ENCODE peak calls at places on chromosomes 2 and 18, in ten cellular contexts. One of them, this sample, is unnamed.

GRCh38 chr18:73943763-73944162 is 203.9 kb downstream of the FBXO15 start:
- DNase-seq in GM12878: no peak
- DNase-seq in HFF-Myc: no peak
- DNase-seq in astrocyte of the cerebellum: no peak
- DNase-seq in astrocyte of the spinal cord: no peak
- DNase-seq in HCT116: no peak
- DNase-seq in adipocyte: no peak
- DNase-seq in lower leg skin: no peak
- DNase-seq in uterus: no peak
- DNase-seq in WERI-Rb-1: no peak
- DNase-seq in this sample: no peak

GRCh38 chr2:38167968-38168350 is 92.0 kb upstream of the CYP1B1 start:
- DNase-seq in adipocyte: no peak
- DNase-seq in astrocyte of the spinal cord: no peak
- DNase-seq in astrocyte of the cerebellum: no peak
- DNase-seq in HFF-Myc: no peak
- DNase-seq in lower leg skin: no peak
- DNase-seq in HCT116: no peak
- DNase-seq in uterus: peak
- DNase-seq in WERI-Rb-1: no peak
- DNase-seq in GM12878: no peak
- DNase-seq in this sample: no peak

GRCh38 chr2:166805753-166806152 is 82.5 kb upstream of the XIRP2 start:
- DNase-seq in astrocyte of the spinal cord: no peak
- DNase-seq in HFF-Myc: no peak
- DNase-seq in WERI-Rb-1: no peak
- DNase-seq in adipocyte: no peak
- DNase-seq in uterus: no peak
- DNase-seq in GM12878: no peak
- DNase-seq in HCT116: no peak
- DNase-seq in lower leg skin: no peak
- DNase-seq in astrocyte of the cerebellum: no peak
- DNase-seq in this sample: no peak

GRCh38 chr2:124776332-124776731 is 751.2 kb downstream of the CNTNAP5 start:
- DNase-seq in GM12878: no peak
- DNase-seq in WERI-Rb-1: no peak
- DNase-seq in lower leg skin: no peak
- DNase-seq in uterus: no peak
- DNase-seq in astrocyte of the cerebellum: no peak
- DNase-seq in astrocyte of the spinal cord: no peak
- DNase-seq in adipocyte: no peak
- DNase-seq in HCT116: no peak
- DNase-seq in HFF-Myc: no peak
- DNase-seq in this sample: no peak

GRCh38 chr2:29895296-29895695 is 26.1 kb downstream of the ALK start:
- DNase-seq in HCT116: no peak
- DNase-seq in uterus: no peak
- DNase-seq in HFF-Myc: no peak
- DNase-seq in astrocyte of the spinal cord: peak
- DNase-seq in WERI-Rb-1: peak
- DNase-seq in lower leg skin: no peak
- DNase-seq in adipocyte: no peak
- DNase-seq in astrocyte of the cerebellum: peak
- DNase-seq in GM12878: no peak
- DNase-seq in this sample: no peak

GRCh38 chr2:70431948-70432347 is 121.7 kb downstream of the TGFA start:
- DNase-seq in GM12878: no peak
- DNase-seq in adipocyte: no peak
- DNase-seq in lower leg skin: no peak
- DNase-seq in HFF-Myc: no peak
- DNase-seq in WERI-Rb-1: no peak
- DNase-seq in astrocyte of the spinal cord: no peak
- DNase-seq in HCT116: peak
- DNase-seq in astrocyte of the cerebellum: no peak
- DNase-seq in uterus: no peak
- DNase-seq in this sample: no peak

GRCh38 chr2:204114294-204114693 is 177.7 kb downstream of the ICOS start:
- DNase-seq in HFF-Myc: no peak
- DNase-seq in GM12878: no peak
- DNase-seq in lower leg skin: no peak
- DNase-seq in astrocyte of the spinal cord: no peak
- DNase-seq in astrocyte of the cerebellum: no peak
- DNase-seq in adipocyte: no peak
- DNase-seq in uterus: no peak
- DNase-seq in HCT116: no peak
- DNase-seq in WERI-Rb-1: no peak
- DNase-seq in this sample: no peak

GRCh38 chr2:237732790-237733349 is 65.7 kb upstream of the RBM44 start:
- DNase-seq in astrocyte of the spinal cord: no peak
- DNase-seq in WERI-Rb-1: no peak
- DNase-seq in GM12878: no peak
- DNase-seq in lower leg skin: no peak
- DNase-seq in adipocyte: peak
- DNase-seq in HFF-Myc: no peak
- DNase-seq in uterus: no peak
- DNase-seq in HCT116: no peak
- DNase-seq in astrocyte of the cerebellum: no peak
- DNase-seq in this sample: no peak

GRCh38 chr18:59021500-59021899 is 118.2 kb upstream of the SEC11C start:
- DNase-seq in adipocyte: peak
- DNase-seq in HFF-Myc: no peak
- DNase-seq in uterus: no peak
- DNase-seq in astrocyte of the cerebellum: no peak
- DNase-seq in astrocyte of the spinal cord: no peak
- DNase-seq in WERI-Rb-1: peak
- DNase-seq in HCT116: no peak
- DNase-seq in GM12878: no peak
- DNase-seq in lower leg skin: peak
- DNase-seq in this sample: no peak

GRCh38 chr18:3447895-3448844 is 1.8 kb upstream of the TGIF1 start:
- DNase-seq in uterus: peak
- DNase-seq in astrocyte of the spinal cord: peak
- DNase-seq in HCT116: peak
- DNase-seq in GM12878: peak
- DNase-seq in HFF-Myc: peak
- DNase-seq in WERI-Rb-1: peak
- DNase-seq in astrocyte of the cerebellum: peak
- DNase-seq in adipocyte: peak
- DNase-seq in lower leg skin: peak
- DNase-seq in this sample: peak

GRCh38 chr2:224248944-224249371 is 152.9 kb downstream of the FAM124B start:
- DNase-seq in WERI-Rb-1: no peak
- DNase-seq in HCT116: no peak
- DNase-seq in astrocyte of the cerebellum: no peak
- DNase-seq in HFF-Myc: no peak
- DNase-seq in GM12878: no peak
- DNase-seq in astrocyte of the spinal cord: no peak
- DNase-seq in adipocyte: peak
- DNase-seq in lower leg skin: no peak
- DNase-seq in uterus: no peak
- DNase-seq in this sample: no peak
- H3K4me3 ChIP-seq in WERI-Rb-1: no peak
- H3K4me3 ChIP-seq in HCT116: no peak
- H3K4me3 ChIP-seq in astrocyte of the cerebellum: no peak
- H3K4me3 ChIP-seq in HFF-Myc: no peak
- H3K4me3 ChIP-seq in GM12878: no peak
- H3K4me3 ChIP-seq in astrocyte of the spinal cord: no peak
- H3K4me3 ChIP-seq in adipocyte: no peak
- H3K4me3 ChIP-seq in lower leg skin: no peak
- H3K4me3 ChIP-seq in uterus: no peak
- H3K4me3 ChIP-seq in this sample: no peak

DNA sequence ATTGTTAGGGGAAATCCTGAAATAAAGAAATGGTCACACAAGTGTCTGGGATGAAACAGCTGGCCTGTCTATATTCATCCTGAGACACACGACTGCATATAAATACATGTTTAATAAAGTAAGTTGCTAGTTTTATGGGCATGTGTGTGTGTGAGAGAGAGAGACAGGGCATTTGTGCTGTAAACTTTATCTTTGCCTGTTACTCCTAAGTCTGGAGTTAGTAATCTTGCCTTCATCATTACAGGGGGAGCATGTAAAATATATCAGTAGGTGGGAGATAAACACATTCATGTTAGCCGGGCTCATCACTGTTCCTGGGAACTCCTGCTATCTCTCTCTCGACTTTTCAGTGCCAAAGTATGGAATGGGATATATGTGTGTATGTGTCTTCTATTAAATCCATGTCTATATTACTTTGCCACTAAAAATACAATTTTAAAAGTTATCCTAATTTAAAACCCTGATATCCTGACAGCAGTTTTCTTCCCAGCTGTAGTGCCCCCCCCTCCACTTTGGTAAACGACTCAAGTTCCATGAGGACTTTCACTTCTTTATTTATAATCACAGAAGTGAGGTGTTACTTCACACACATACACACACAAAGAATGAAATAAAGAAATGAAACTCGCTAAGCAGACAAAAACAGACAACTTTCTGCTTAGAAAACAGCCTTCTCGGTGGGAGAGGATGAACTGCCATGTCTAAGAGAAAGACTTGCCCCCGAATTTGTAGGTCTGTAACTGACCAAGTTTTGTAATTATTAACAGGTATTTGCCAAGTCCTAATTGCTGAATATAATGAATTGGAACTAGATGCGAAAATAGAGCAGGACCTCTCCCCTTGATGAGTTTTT is 949 bp downstream of the ZEB2 start:
- DNase-seq in uterus: no peak
- DNase-seq in lower leg skin: no peak
- DNase-seq in HFF-Myc: no peak
- DNase-seq in adipocyte: peak
- DNase-seq in WERI-Rb-1: no peak
- DNase-seq in HCT116: no peak
- DNase-seq in astrocyte of the cerebellum: no peak
- DNase-seq in GM12878: peak
- DNase-seq in astrocyte of the spinal cord: peak
- DNase-seq in this sample: no peak
- H3K4me3 ChIP-seq in uterus: peak
- H3K4me3 ChIP-seq in lower leg skin: peak
- H3K4me3 ChIP-seq in HFF-Myc: peak
- H3K4me3 ChIP-seq in adipocyte: peak
- H3K4me3 ChIP-seq in WERI-Rb-1: peak
- H3K4me3 ChIP-seq in HCT116: peak
- H3K4me3 ChIP-seq in astrocyte of the cerebellum: peak
- H3K4me3 ChIP-seq in GM12878: peak
- H3K4me3 ChIP-seq in astrocyte of the spinal cord: peak
- H3K4me3 ChIP-seq in this sample: no peak

GRCh38 chr18:47975701-47976100 is 45.2 kb upstream of the SMAD2 start:
- DNase-seq in HCT116: no peak
- DNase-seq in adipocyte: no peak
- DNase-seq in WERI-Rb-1: no peak
- DNase-seq in uterus: no peak
- DNase-seq in HFF-Myc: no peak
- DNase-seq in astrocyte of the cerebellum: no peak
- DNase-seq in GM12878: no peak
- DNase-seq in astrocyte of the spinal cord: no peak
- DNase-seq in lower leg skin: no peak
- DNase-seq in this sample: no peak
- H3K4me3 ChIP-seq in HCT116: no peak
- H3K4me3 ChIP-seq in adipocyte: no peak
- H3K4me3 ChIP-seq in WERI-Rb-1: no peak
- H3K4me3 ChIP-seq in uterus: no peak
- H3K4me3 ChIP-seq in HFF-Myc: no peak
- H3K4me3 ChIP-seq in astrocyte of the cerebellum: no peak
- H3K4me3 ChIP-seq in GM12878: no peak
- H3K4me3 ChIP-seq in astrocyte of the spinal cord: no peak
- H3K4me3 ChIP-seq in lower leg skin: no peak
- H3K4me3 ChIP-seq in this sample: no peak

DNA sequence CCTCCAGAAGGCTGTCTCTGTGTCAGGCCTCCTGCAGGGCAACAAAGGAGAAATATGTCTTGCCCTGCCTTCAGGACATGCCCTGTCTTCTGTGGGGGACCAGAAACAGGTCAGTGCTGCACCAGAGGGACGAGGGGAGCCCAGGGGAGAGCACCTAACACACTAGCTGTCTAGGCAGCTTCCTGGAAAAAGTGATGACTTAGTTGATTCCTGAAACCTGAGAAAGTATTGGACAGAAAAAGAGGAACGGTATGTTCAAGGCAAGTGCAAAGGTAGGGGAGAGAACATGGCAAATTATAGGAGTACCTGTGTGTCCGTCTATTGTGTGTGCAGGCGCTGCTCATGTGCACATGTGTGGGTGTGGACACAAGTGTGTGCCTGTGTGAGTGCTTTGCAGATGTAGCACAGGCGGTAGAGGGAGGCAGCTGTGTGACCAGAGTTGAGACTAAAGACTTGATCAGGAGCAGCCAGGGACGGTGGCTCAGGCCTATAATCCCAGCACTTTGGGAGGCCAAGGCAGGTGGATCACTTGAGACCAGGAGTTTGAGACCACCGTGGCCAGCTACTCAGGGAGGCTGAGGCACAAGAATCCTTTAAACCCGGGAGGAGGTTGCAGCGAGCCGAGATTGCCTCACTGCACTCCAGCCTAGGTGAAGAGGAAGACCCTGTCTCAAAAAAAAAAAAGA is 119.5 kb downstream of the GYPC start:
- DNase-seq in lower leg skin: no peak
- DNase-seq in astrocyte of the cerebellum: no peak
- DNase-seq in WERI-Rb-1: no peak
- DNase-seq in adipocyte: no peak
- DNase-seq in GM12878: no peak
- DNase-seq in HCT116: no peak
- DNase-seq in HFF-Myc: no peak
- DNase-seq in astrocyte of the spinal cord: no peak
- DNase-seq in uterus: no peak
- DNase-seq in this sample: peak
- H3K4me3 ChIP-seq in lower leg skin: no peak
- H3K4me3 ChIP-seq in astrocyte of the cerebellum: no peak
- H3K4me3 ChIP-seq in WERI-Rb-1: no peak
- H3K4me3 ChIP-seq in adipocyte: no peak
- H3K4me3 ChIP-seq in GM12878: no peak
- H3K4me3 ChIP-seq in HCT116: no peak
- H3K4me3 ChIP-seq in HFF-Myc: no peak
- H3K4me3 ChIP-seq in astrocyte of the spinal cord: no peak
- H3K4me3 ChIP-seq in uterus: no peak
- H3K4me3 ChIP-seq in this sample: no peak

DNA sequence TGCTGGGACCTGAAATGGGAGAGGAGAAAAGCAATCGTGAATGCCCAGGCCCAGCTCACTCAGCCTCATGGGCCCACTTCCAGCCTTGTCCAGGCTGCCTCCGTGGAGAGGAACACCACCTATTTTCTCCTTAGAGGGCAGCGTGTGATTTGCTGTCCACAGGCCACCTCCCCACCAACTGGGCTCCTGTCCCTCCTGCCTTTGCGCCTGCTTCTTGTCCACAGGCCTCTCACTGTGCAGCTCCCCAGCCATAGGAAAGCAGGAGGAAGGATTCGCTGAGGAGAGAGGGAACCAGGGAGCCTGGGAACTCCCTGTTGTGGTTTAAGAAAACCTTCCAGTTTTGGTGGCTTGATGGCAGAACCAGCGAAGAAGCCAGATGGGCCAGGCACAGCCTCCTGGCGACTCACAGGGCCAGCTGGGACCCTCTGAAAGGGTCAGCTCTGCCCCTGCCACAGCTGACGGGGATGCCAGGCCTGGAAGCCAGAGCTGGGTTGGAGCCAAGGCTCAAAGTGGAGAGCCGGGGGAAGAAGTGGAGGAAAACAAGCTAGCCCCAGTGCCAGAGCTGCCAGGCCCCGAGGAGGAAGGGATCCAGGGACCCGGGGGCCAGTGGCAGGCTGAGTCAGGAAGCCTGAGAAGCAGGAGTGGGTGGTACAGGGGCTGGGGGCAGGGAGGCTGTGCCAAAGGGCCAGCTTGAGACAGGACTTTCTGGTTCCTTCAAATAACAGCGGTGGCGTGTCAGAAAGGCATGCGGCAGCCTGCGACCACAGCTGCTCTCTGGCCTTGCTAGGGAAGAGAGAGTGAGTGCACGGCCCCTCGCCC is 9.9 kb downstream of the TMBIM1 start:
- DNase-seq in uterus: no peak
- DNase-seq in HFF-Myc: no peak
- DNase-seq in WERI-Rb-1: no peak
- DNase-seq in astrocyte of the cerebellum: no peak
- DNase-seq in lower leg skin: no peak
- DNase-seq in HCT116: no peak
- DNase-seq in GM12878: no peak
- DNase-seq in astrocyte of the spinal cord: peak
- DNase-seq in adipocyte: no peak
- DNase-seq in this sample: peak
- H3K4me3 ChIP-seq in uterus: no peak
- H3K4me3 ChIP-seq in HFF-Myc: no peak
- H3K4me3 ChIP-seq in WERI-Rb-1: no peak
- H3K4me3 ChIP-seq in astrocyte of the cerebellum: no peak
- H3K4me3 ChIP-seq in lower leg skin: no peak
- H3K4me3 ChIP-seq in HCT116: no peak
- H3K4me3 ChIP-seq in GM12878: no peak
- H3K4me3 ChIP-seq in astrocyte of the spinal cord: no peak
- H3K4me3 ChIP-seq in adipocyte: no peak
- H3K4me3 ChIP-seq in this sample: no peak

This sample was measured in Caco-2.